ENCODE peak calls at places on chromosomes 3 and 15, in four cellular contexts. C, U, H and B are unnamed samples.

GRCh38 chr15:89352476-89352875 is 17.9 kb upstream of the POLG start:
- DNase-seq in U (no peak), C (no peak), H (no peak), B (no peak)

GRCh38 chr3:38276081-38276916 is 5.8 kb upstream of the SLC22A14 start:
- DNase-seq in U (no peak), C (no peak), H (no peak), B (no peak)

GRCh38 chr3:119211193-119211592 is 29.5 kb downstream of the B4GALT4 start:
- DNase-seq in C (no peak), H (no peak), U (no peak), B (no peak)

GRCh38 chr3:3172627-3173026 is 6.9 kb downstream of the CRBN start:
- DNase-seq in H (no peak), U (no peak), C (no peak), B (no peak)

GRCh38 chr3:184262166-184262926 is 993 bp upstream of the CAMK2N2 start:
- DNase-seq in U (peak; percentile 94), H (no peak), C (no peak), B (no peak)

GRCh38 chr15:88627463-88627862 is 6.3 kb downstream of the AEN start:
- DNase-seq in C (no peak), U (no peak), H (no peak), B (no peak)

GRCh38 chr15:35067501-35068347 is 17.4 kb downstream of the NANOGP8 start:
- DNase-seq in U (no peak), C (no peak), H (no peak), B (no peak)

GRCh38 chr3:10263549-10264363 is 15.5 kb downstream of the TATDN2 start:
- DNase-seq in U (peak; percentile 58), H (peak; percentile 22), C (no peak), B (no peak)

GRCh38 chr3:136885357-136886213 is 23.6 kb downstream of the NCK1 start:
- DNase-seq in C (no peak), H (no peak), U (no peak), B (no peak)

GRCh38 chr15:69857686-69858391 is 239.9 kb downstream of the TLE3 start:
- DNase-seq in U (no peak), H (no peak), C (no peak), B (no peak)

GRCh38 chr3:39126532-39127071 is 19.1 kb downstream of the TTC21A start:
- DNase-seq in U (peak; percentile 64), H (no peak), C (no peak), B (no peak)

GRCh38 chr3:84925571-84925970 is 33.2 kb upstream of the CADM2 start:
- DNase-seq in C (no peak), U (no peak), H (no peak), B (no peak)

GRCh38 chr3:139319428-139320402 is 24.1 kb upstream of the MRPS22 start:
- DNase-seq in C (no peak), H (no peak), U (no peak), B (no peak)

GRCh38 chr15:58475573-58476524 is 44.1 kb downstream of the LIPC start:
- DNase-seq in C (no peak), U (no peak), H (no peak), B (no peak)

GRCh38 chr3:185688808-185689207 is 102.7 kb downstream of the SENP2 start:
- DNase-seq in C (no peak), H (peak; percentile 98), U (peak; percentile 92), B (no peak)

GRCh38 chr15:39344662-39345141 is 236.2 kb upstream of the THBS1 start:
- DNase-seq in C (no peak), U (no peak), H (no peak), B (no peak)

GRCh38 chr3:14273886-14274517 is 95.4 kb downstream of the LSM3 start:
- DNase-seq in H (no peak), C (no peak), U (no peak), B (no peak)

GRCh38 chr3:83843716-83844115 is 1115.1 kb upstream of the CADM2 start:
- DNase-seq in C (no peak), U (no peak), H (no peak), B (no peak)

GRCh38 chr15:98800437-98801233 is 152.3 kb downstream of the IGF1R start:
- DNase-seq in U (peak; percentile 62), C (no peak), H (peak; percentile 59), B (peak; percentile 74)

GRCh38 chr3:15858547-15859506 is 61.0 kb upstream of the ANKRD28 start:
- DNase-seq in U (peak; percentile 37), C (no peak), H (no peak), B (no peak)

GRCh38 chr3:123431007-123431657 is 17.8 kb downstream of the ADCY5 start:
- DNase-seq in U (no peak), C (no peak), H (no peak), B (no peak)
- H3K27ac ChIP-seq in U (no peak overlapping the region), C (peak overlapping the region; percentile 96), H (no peak overlapping the region), B (no peak overlapping the region)

GRCh38 chr3:111904376-111905241 is 45.5 kb downstream of the PHLDB2 start:
- DNase-seq in C (no peak), H (peak; percentile 89), U (no peak), B (no peak)
- H3K27ac ChIP-seq in C (peak overlapping the region; percentile 57), H (peak overlapping the region; percentile 96), U (no peak overlapping the region), B (no peak overlapping the region)

GRCh38 chr3:48402281-48402732 is 27.6 kb downstream of the PLXNB1 start:
- DNase-seq in H (peak; percentile 46), C (peak; percentile 98), U (peak; percentile 91), B (no peak)
- H3K27ac ChIP-seq in H (peak overlapping the region; percentile 64), C (peak overlapping the region; percentile 95), U (no peak overlapping the region), B (peak overlapping the region; percentile 82)

GRCh38 chr3:51967384-51968174 is at the start of gene PCBP4:
- DNase-seq in U (peak; percentile 84), C (no peak), H (no peak), B (no peak)
- H3K27ac ChIP-seq in U (peak within 1 kb of the TSS; percentile 54), C (peak within 1 kb of the TSS; percentile 97), H (peak within 1 kb of the TSS; percentile 82), B (peak within 1 kb of the TSS; percentile 82)

GRCh38 chr3:196236169-196236568 is 19.8 kb downstream of the SLC51A start:
- DNase-seq in H (no peak), C (no peak), U (no peak), B (no peak)

GRCh38 chr3:196232882-196233251 is 16.5 kb downstream of the SLC51A start:
- DNase-seq in H (no peak), U (no peak), C (no peak), B (no peak)

GRCh38 chr3:196227629-196228493 is 11.5 kb downstream of the SLC51A start:
- DNase-seq in H (no peak), C (no peak), U (peak; percentile 68), B (no peak)

GRCh38 chr3:196235452-196236122 is 19.3 kb downstream of the SLC51A start:
- DNase-seq in U (no peak), C (no peak), H (no peak), B (no peak)

GRCh38 chr3:196232154-196232881 is 16.0 kb downstream of the SLC51A start:
- DNase-seq in U (no peak), H (no peak), C (no peak), B (no peak)
- H3K27ac ChIP-seq in U (no peak overlapping the region), H (no peak overlapping the region), C (no peak overlapping the region), B (no peak overlapping the region)

DNA sequence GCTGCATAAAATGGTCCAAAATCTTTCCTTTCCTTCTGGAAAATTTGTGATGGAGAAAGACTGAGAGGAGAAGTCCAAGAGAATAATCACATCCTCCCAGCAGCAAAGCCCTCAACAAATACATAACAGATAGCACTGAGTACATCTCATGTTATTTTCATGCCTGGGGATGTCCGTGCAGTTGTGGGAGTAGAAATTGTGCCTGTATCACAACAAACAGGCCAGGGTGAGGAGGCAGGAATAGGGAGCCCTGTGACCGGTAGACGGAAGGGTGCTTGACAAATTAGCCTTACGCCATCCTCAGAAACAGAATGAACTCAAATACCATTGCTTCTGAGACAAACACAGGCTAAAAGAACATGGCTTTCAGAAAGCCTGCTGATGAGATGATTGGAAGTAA is 333.2 kb upstream of the UMPS start:
- DNase-seq in H (no peak), U (no peak), C (no peak), B (no peak)
- H3K27ac ChIP-seq in H (no peak overlapping the region), U (no peak overlapping the region), C (no peak overlapping the region), B (no peak overlapping the region)